ENCODE peak calls at places on chromosomes 16 and 17, in eight cellular contexts. G is cardiac muscle cell; Z is activated CD4-positive, CD25-positive, alpha-beta regulatory T cell; C is keratinocyte; R is EL; O is germinal center; W is stimulated activated CD4-positive, alpha-beta T cell treated with anti-CD3 and anti-CD28 coated beads, Interleukin-15, amount 100 ng/mL, for 1 hour; E is AG10803. P is an unnamed sample.
A peak's percentile ranks its signal among the peaks of the same experiment; 100 is the strongest.

GRCh38 chr16:84298376-84298899 is 3.8 kb downstream of the WFDC1 start:
- DNase-seq in Z (no peak), G (no peak), O (no peak), C (no peak), R (no peak), E (no peak), W (no peak), P (no peak)

GRCh38 chr17:8893059-8893458 is 25.6 kb upstream of the PIK3R6 start:
- DNase-seq in W (no peak), C (no peak), R (no peak), O (no peak), E (no peak), Z (no peak), G (no peak), P (no peak)

GRCh38 chr16:10080031-10080772 is 102.0 kb downstream of the GRIN2A start:
- DNase-seq in R (peak; percentile 95), G (peak; percentile 21), O (no peak), W (no peak), E (peak; percentile 75), C (peak; percentile 28), Z (no peak), P (no peak)

GRCh38 chr16:73058221-73058615 is 10.3 kb upstream of the ZFHX3 start:
- DNase-seq in O (peak; percentile 76), R (peak; percentile 58), E (peak; percentile 54), G (peak; percentile 60), Z (no peak), W (no peak), C (no peak), P (no peak)

GRCh38 chr17:59423137-59423703 is 91.8 kb downstream of the YPEL2 start:
- DNase-seq in Z (no peak), W (no peak), G (peak; percentile 92), R (peak; percentile 76), E (peak; percentile 72), C (no peak), O (no peak), P (no peak)

GRCh38 chr16:3986235-3986544 is 105.7 kb upstream of the CREBBP start:
- DNase-seq in Z (no peak), G (no peak), W (no peak), E (no peak), O (no peak), R (no peak), C (no peak), P (no peak)

GRCh38 chr17:7717756-7718350 is 309 bp downstream of the DNAH2 start:
- DNase-seq in G (peak; percentile 34), R (no peak), C (no peak), O (no peak), E (peak; percentile 18), Z (no peak), W (no peak), P (no peak)

GRCh38 chr17:80455784-80456183 is 20.6 kb downstream of the NPTX1 start:
- DNase-seq in G (no peak), R (peak; percentile 29), O (no peak), W (no peak), E (no peak), C (no peak), Z (no peak), P (no peak)

GRCh38 chr16:75317101-75317522 is 65.7 kb upstream of the BCAR1 start:
- DNase-seq in O (no peak), C (no peak), Z (no peak), E (no peak), G (peak; percentile 88), R (no peak), W (no peak), P (no peak)

GRCh38 chr17:42441717-42442565 is 16.7 kb upstream of the ATP6V0A1 start:
- DNase-seq in E (no peak), C (no peak), O (no peak), G (no peak), R (no peak), W (no peak), Z (no peak), P (no peak)

GRCh38 chr17:66945451-66945850 is 19.1 kb upstream of the CACNG4 start:
- DNase-seq in E (peak; percentile 14), O (no peak), W (no peak), Z (no peak), C (no peak), R (no peak), G (no peak), P (no peak)

GRCh38 chr16:9260665-9261064 is 169.2 kb downstream of the HAPSTR1 start:
- DNase-seq in O (no peak), E (no peak), C (no peak), W (no peak), G (no peak), R (no peak), Z (no peak), P (no peak)

GRCh38 chr17:7748098-7748775 is 30.7 kb downstream of the DNAH2 start:
- DNase-seq in O (no peak), E (peak; percentile 48), R (peak; percentile 41), G (peak; percentile 88), C (no peak), Z (no peak), W (no peak), P (no peak)

GRCh38 chr17:72989074-72989610 is 103.3 kb downstream of the SLC39A11 start:
- DNase-seq in O (no peak), G (no peak), Z (no peak), W (no peak), E (no peak), C (no peak), R (no peak), P (no peak)

GRCh38 chr17:60792250-60792898 is 114.7 kb downstream of the BCAS3 start:
- DNase-seq in W (no peak), O (no peak), E (peak; percentile 13), R (no peak), Z (no peak), C (no peak), G (no peak), P (no peak)

GRCh38 chr16:59848314-59848713 is 1114.2 kb upstream of the GOT2 start:
- DNase-seq in E (peak; percentile 49), W (no peak), O (no peak), G (no peak), R (peak; percentile 3), Z (no peak), C (no peak), P (no peak)